ENCODE peak calls at places on chromosomes 13 and 19, in four cellular contexts. One of them, this sample, is unnamed.

GRCh38 chr13:105050696-105051095 is 1484.8 kb downstream of the EFNB2 start:
- DNase-seq in Peyer's patch: no peak
- DNase-seq in left lung: no peak
- DNase-seq in SJSA1: no peak
- DNase-seq in this sample: no peak

GRCh38 chr13:39515231-39515630 is 87.8 kb downstream of the LHFPL6 start:
- DNase-seq in Peyer's patch: no peak
- DNase-seq in left lung: no peak
- DNase-seq in SJSA1: no peak
- DNase-seq in this sample: no peak

GRCh38 chr13:74061939-74062595 is 72.1 kb downstream of the KLF12 start:
- DNase-seq in Peyer's patch: no peak
- DNase-seq in left lung: no peak
- DNase-seq in SJSA1: no peak
- DNase-seq in this sample: no peak

GRCh38 chr19:51726049-51726448 is 2.3 kb upstream of the HAS1 start:
- DNase-seq in Peyer's patch: peak; percentile 50
- DNase-seq in left lung: no peak
- DNase-seq in SJSA1: no peak
- DNase-seq in this sample: peak; percentile 85

GRCh38 chr19:1925544-1925943 is 15.4 kb upstream of the CSNK1G2 start:
- DNase-seq in Peyer's patch: no peak
- DNase-seq in left lung: no peak
- DNase-seq in SJSA1: no peak
- DNase-seq in this sample: no peak

GRCh38 chr19:3403489-3404323 is 37.3 kb downstream of the NFIC start:
- DNase-seq in Peyer's patch: peak; percentile 77
- DNase-seq in left lung: peak; percentile 88
- DNase-seq in SJSA1: peak; percentile 96
- DNase-seq in this sample: peak; percentile 81

GRCh38 chr13:109684836-109685602 is 101.4 kb downstream of the IRS2 start:
- DNase-seq in Peyer's patch: peak; percentile 67
- DNase-seq in left lung: no peak
- DNase-seq in SJSA1: no peak
- DNase-seq in this sample: no peak

GRCh38 chr13:75876371-75877050 is 240.4 kb downstream of the LMO7 start:
- DNase-seq in Peyer's patch: peak; percentile 72
- DNase-seq in left lung: no peak
- DNase-seq in SJSA1: peak; percentile 23
- DNase-seq in this sample: no peak

GRCh38 chr19:801030-801860 is 4.0 kb downstream of the PTBP1 start:
- DNase-seq in Peyer's patch: peak; percentile 61
- DNase-seq in left lung: peak; percentile 85
- DNase-seq in SJSA1: no peak
- DNase-seq in this sample: no peak

GRCh38 chr19:31351212-31352193 is 2.3 kb upstream of the TSHZ3 start:
- DNase-seq in Peyer's patch: no peak
- DNase-seq in left lung: peak; percentile 82
- DNase-seq in SJSA1: peak; percentile 75
- DNase-seq in this sample: no peak

GRCh38 chr13:50809133-50810090 is 34.1 kb downstream of the DLEU7 start:
- DNase-seq in Peyer's patch: no peak
- DNase-seq in left lung: no peak
- DNase-seq in SJSA1: no peak
- DNase-seq in this sample: no peak

GRCh38 chr19:57887195-57887941 is 1.5 kb downstream of the ZNF814 start:
- DNase-seq in Peyer's patch: no peak
- DNase-seq in left lung: no peak
- DNase-seq in SJSA1: no peak
- DNase-seq in this sample: no peak

GRCh38 chr19:34145741-34146202 is 26.5 kb upstream of the LSM14A start:
- DNase-seq in Peyer's patch: peak; percentile 75
- DNase-seq in left lung: no peak
- DNase-seq in SJSA1: peak; percentile 39
- DNase-seq in this sample: peak; percentile 42

GRCh38 chr19:9313756-9314155 is 4.1 kb upstream of the ZNF699 start:
- DNase-seq in Peyer's patch: no peak
- DNase-seq in left lung: no peak
- DNase-seq in SJSA1: no peak
- DNase-seq in this sample: no peak

GRCh38 chr19:17626456-17626855 is 61.7 kb downstream of the UNC13A start:
- DNase-seq in Peyer's patch: no peak
- DNase-seq in left lung: peak; percentile 61
- DNase-seq in SJSA1: no peak
- DNase-seq in this sample: no peak

GRCh38 chr19:50796128-50796633 is 6.0 kb downstream of the ACP4 start:
- DNase-seq in Peyer's patch: no peak
- DNase-seq in left lung: no peak
- DNase-seq in SJSA1: no peak
- DNase-seq in this sample: no peak

GRCh38 chr19:45927565-45928261 is 13.1 kb upstream of the NANOS2 start:
- DNase-seq in Peyer's patch: peak; percentile 97
- DNase-seq in left lung: peak; percentile 88
- DNase-seq in SJSA1: peak; percentile 80
- DNase-seq in this sample: peak; percentile 93

GRCh38 chr19:47110521-47111080 is 3.0 kb downstream of the ZC3H4 start:
- DNase-seq in Peyer's patch: peak; percentile 76
- DNase-seq in left lung: peak; percentile 60
- DNase-seq in SJSA1: peak; percentile 27
- DNase-seq in this sample: no peak

GRCh38 chr19:47445937-47446402 is 25.7 kb downstream of the SLC8A2 start:
- DNase-seq in Peyer's patch: peak; percentile 72
- DNase-seq in left lung: peak; percentile 86
- DNase-seq in SJSA1: no peak
- DNase-seq in this sample: peak; percentile 92

GRCh38 chr13:77298403-77298802 is 28.5 kb downstream of the MYCBP2 start:
- DNase-seq in Peyer's patch: no peak
- DNase-seq in left lung: no peak
- DNase-seq in SJSA1: no peak
- DNase-seq in this sample: no peak

GRCh38 chr13:66887088-66887487 is 343.0 kb downstream of the PCDH9 start:
- DNase-seq in Peyer's patch: no peak
- DNase-seq in left lung: no peak
- DNase-seq in SJSA1: no peak
- DNase-seq in this sample: no peak

GRCh38 chr13:33347866-33348265 is 62.3 kb upstream of the STARD13 start:
- DNase-seq in Peyer's patch: no peak
- DNase-seq in left lung: no peak
- DNase-seq in SJSA1: no peak
- DNase-seq in this sample: no peak
- H3K27ac ChIP-seq in Peyer's patch: no peak overlapping the region
- H3K27ac ChIP-seq in left lung: no peak overlapping the region
- H3K27ac ChIP-seq in SJSA1: no peak overlapping the region
- H3K27ac ChIP-seq in this sample: no peak overlapping the region

GRCh38 chr13:36920612-36921185 is 661 bp upstream of the SMAD9 start:
- DNase-seq in Peyer's patch: no peak
- DNase-seq in left lung: no peak
- DNase-seq in SJSA1: peak; percentile 12
- DNase-seq in this sample: no peak
- H3K4me3 ChIP-seq in Peyer's patch: peak overlapping the region; percentile 36
- H3K4me3 ChIP-seq in left lung: peak overlapping the region; percentile 30
- H3K4me3 ChIP-seq in SJSA1: peak overlapping the region; percentile 51
- H3K4me3 ChIP-seq in this sample: peak overlapping the region; percentile 72

GRCh38 chr13:33232883-33233282 is 52.7 kb downstream of the STARD13 start:
- DNase-seq in Peyer's patch: no peak
- DNase-seq in left lung: no peak
- DNase-seq in SJSA1: no peak
- DNase-seq in this sample: no peak
- H3K27ac ChIP-seq in Peyer's patch: no peak overlapping the region
- H3K27ac ChIP-seq in left lung: no peak overlapping the region
- H3K27ac ChIP-seq in SJSA1: no peak overlapping the region
- H3K27ac ChIP-seq in this sample: no peak overlapping the region

GRCh38 chr19:35901055-35901644 is 810 bp upstream of the NFKBID start:
- DNase-seq in Peyer's patch: no peak
- DNase-seq in left lung: peak; percentile 62
- DNase-seq in SJSA1: peak; percentile 44
- DNase-seq in this sample: no peak
- H3K4me3 ChIP-seq in Peyer's patch: peak overlapping the region; percentile 91
- H3K4me3 ChIP-seq in left lung: peak overlapping the region; percentile 80
- H3K4me3 ChIP-seq in SJSA1: peak overlapping the region; percentile 63
- H3K4me3 ChIP-seq in this sample: no peak overlapping the region

GRCh38 chr19:28855216-28855615 is 357.7 kb downstream of the UQCRFS1 start:
- DNase-seq in Peyer's patch: no peak
- DNase-seq in left lung: no peak
- DNase-seq in SJSA1: no peak
- DNase-seq in this sample: no peak
- H3K27ac ChIP-seq in Peyer's patch: no peak overlapping the region
- H3K27ac ChIP-seq in left lung: no peak overlapping the region
- H3K27ac ChIP-seq in SJSA1: no peak overlapping the region
- H3K27ac ChIP-seq in this sample: no peak overlapping the region

This sample was measured in dorsolateral prefrontal cortex.